ENCODE peak calls at places on chromosome 2, in five cellular contexts. One of them, this sample, is unnamed.

GRCh38 chr2:241863021-241863954 is 4.6 kb upstream of the PDCD1 start:
- DNase-seq in GM23248: peak; percentile 45
- DNase-seq in left ventricle myocardium inferior: peak; percentile 8
- DNase-seq in heart right ventricle: no peak
- DNase-seq in dorsolateral prefrontal cortex: no peak
- DNase-seq in this sample: no peak

GRCh38 chr2:1730047-1730937 is 14.0 kb downstream of the PXDN start:
- DNase-seq in GM23248: peak; percentile 88
- DNase-seq in left ventricle myocardium inferior: peak; percentile 18
- DNase-seq in heart right ventricle: peak; percentile 8
- DNase-seq in dorsolateral prefrontal cortex: peak; percentile 9
- DNase-seq in this sample: no peak

GRCh38 chr2:132496566-132496965 is 80.0 kb downstream of the GPR39 start:
- DNase-seq in GM23248: no peak
- DNase-seq in left ventricle myocardium inferior: no peak
- DNase-seq in heart right ventricle: no peak
- DNase-seq in dorsolateral prefrontal cortex: no peak
- DNase-seq in this sample: no peak

GRCh38 chr2:174997110-174997509 is 8.1 kb downstream of the CHN1 start:
- DNase-seq in GM23248: peak; percentile 37
- DNase-seq in left ventricle myocardium inferior: no peak
- DNase-seq in heart right ventricle: no peak
- DNase-seq in dorsolateral prefrontal cortex: no peak
- DNase-seq in this sample: no peak

GRCh38 chr2:101517753-101518152 is 42.8 kb upstream of the RFX8 start:
- DNase-seq in GM23248: peak; percentile 81
- DNase-seq in left ventricle myocardium inferior: no peak
- DNase-seq in heart right ventricle: no peak
- DNase-seq in dorsolateral prefrontal cortex: no peak
- DNase-seq in this sample: no peak

GRCh38 chr2:115161531-115162453 is 719.4 kb downstream of the DPP10 start:
- DNase-seq in GM23248: no peak
- DNase-seq in left ventricle myocardium inferior: no peak
- DNase-seq in heart right ventricle: no peak
- DNase-seq in dorsolateral prefrontal cortex: peak; percentile 46
- DNase-seq in this sample: no peak

GRCh38 chr2:176763111-176763510 is 449.5 kb upstream of the HNRNPA3 start:
- DNase-seq in GM23248: peak; percentile 12
- DNase-seq in left ventricle myocardium inferior: no peak
- DNase-seq in heart right ventricle: no peak
- DNase-seq in dorsolateral prefrontal cortex: no peak
- DNase-seq in this sample: no peak

GRCh38 chr2:1564506-1564905 is 151.2 kb downstream of the TPO start:
- DNase-seq in GM23248: no peak
- DNase-seq in left ventricle myocardium inferior: peak; percentile 48
- DNase-seq in heart right ventricle: peak; percentile 63
- DNase-seq in dorsolateral prefrontal cortex: no peak
- DNase-seq in this sample: no peak

GRCh38 chr2:5315512-5315911 is 376.7 kb upstream of the SOX11 start:
- DNase-seq in GM23248: no peak
- DNase-seq in left ventricle myocardium inferior: no peak
- DNase-seq in heart right ventricle: no peak
- DNase-seq in dorsolateral prefrontal cortex: no peak
- DNase-seq in this sample: no peak

GRCh38 chr2:225120175-225120574 is 77.9 kb upstream of the DOCK10 start:
- DNase-seq in GM23248: peak; percentile 84
- DNase-seq in left ventricle myocardium inferior: no peak
- DNase-seq in heart right ventricle: no peak
- DNase-seq in dorsolateral prefrontal cortex: no peak
- DNase-seq in this sample: no peak

GRCh38 chr2:43222472-43223146 is 3.8 kb downstream of the ZFP36L2 start:
- DNase-seq in GM23248: peak; percentile 55
- DNase-seq in left ventricle myocardium inferior: no peak
- DNase-seq in heart right ventricle: no peak
- DNase-seq in dorsolateral prefrontal cortex: no peak
- DNase-seq in this sample: no peak

GRCh38 chr2:83971547-83971946 is 487.5 kb downstream of the SUCLG1 start:
- DNase-seq in GM23248: no peak
- DNase-seq in left ventricle myocardium inferior: no peak
- DNase-seq in heart right ventricle: no peak
- DNase-seq in dorsolateral prefrontal cortex: no peak
- DNase-seq in this sample: no peak

GRCh38 chr2:109690822-109691541 is 76.8 kb downstream of the SOWAHC start:
- DNase-seq in GM23248: no peak
- DNase-seq in left ventricle myocardium inferior: peak; percentile 61
- DNase-seq in heart right ventricle: peak; percentile 39
- DNase-seq in dorsolateral prefrontal cortex: no peak
- DNase-seq in this sample: no peak

GRCh38 chr2:195561205-195562032 is 95.6 kb upstream of the SLC39A10 start:
- DNase-seq in GM23248: peak; percentile 94
- DNase-seq in left ventricle myocardium inferior: no peak
- DNase-seq in heart right ventricle: no peak
- DNase-seq in dorsolateral prefrontal cortex: no peak
- DNase-seq in this sample: no peak

GRCh38 chr2:126911111-126911796 is 12.6 kb downstream of the TEX51 start:
- DNase-seq in GM23248: no peak
- DNase-seq in left ventricle myocardium inferior: no peak
- DNase-seq in heart right ventricle: no peak
- DNase-seq in dorsolateral prefrontal cortex: no peak
- DNase-seq in this sample: no peak

GRCh38 chr2:10065683-10066055 is 14.5 kb downstream of the CYS1 start:
- DNase-seq in GM23248: no peak
- DNase-seq in left ventricle myocardium inferior: no peak
- DNase-seq in heart right ventricle: no peak
- DNase-seq in dorsolateral prefrontal cortex: no peak
- DNase-seq in this sample: no peak

GRCh38 chr2:44836174-44836573 is 105.3 kb upstream of the SIX3 start:
- DNase-seq in GM23248: no peak
- DNase-seq in left ventricle myocardium inferior: no peak
- DNase-seq in heart right ventricle: no peak
- DNase-seq in dorsolateral prefrontal cortex: no peak
- DNase-seq in this sample: no peak

GRCh38 chr2:24914713-24915112 is 5.3 kb downstream of the ADCY3 start:
- DNase-seq in GM23248: no peak
- DNase-seq in left ventricle myocardium inferior: no peak
- DNase-seq in heart right ventricle: no peak
- DNase-seq in dorsolateral prefrontal cortex: no peak
- DNase-seq in this sample: no peak

GRCh38 chr2:69652206-69652605 is 8.7 kb upstream of the AAK1 start:
- DNase-seq in GM23248: peak; percentile 94
- DNase-seq in left ventricle myocardium inferior: no peak
- DNase-seq in heart right ventricle: no peak
- DNase-seq in dorsolateral prefrontal cortex: no peak
- DNase-seq in this sample: no peak

GRCh38 chr2:208306291-208306690 is 40.2 kb downstream of the PIKFYVE start:
- DNase-seq in GM23248: peak; percentile 48
- DNase-seq in left ventricle myocardium inferior: no peak
- DNase-seq in heart right ventricle: no peak
- DNase-seq in dorsolateral prefrontal cortex: no peak
- DNase-seq in this sample: no peak

GRCh38 chr2:36329746-36330145 is 25.8 kb upstream of the CRIM1 start:
- DNase-seq in GM23248: peak; percentile 89
- DNase-seq in left ventricle myocardium inferior: no peak
- DNase-seq in heart right ventricle: no peak
- DNase-seq in dorsolateral prefrontal cortex: no peak
- DNase-seq in this sample: peak; percentile 29

GRCh38 chr2:11112870-11113428 is 42.3 kb upstream of the SLC66A3 start:
- DNase-seq in GM23248: no peak
- DNase-seq in left ventricle myocardium inferior: no peak
- DNase-seq in heart right ventricle: no peak
- DNase-seq in dorsolateral prefrontal cortex: no peak
- DNase-seq in this sample: no peak

GRCh38 chr2:42040643-42041277 is 7.1 kb upstream of the PKDCC start:
- DNase-seq in GM23248: no peak
- DNase-seq in left ventricle myocardium inferior: no peak
- DNase-seq in heart right ventricle: no peak
- DNase-seq in dorsolateral prefrontal cortex: no peak
- DNase-seq in this sample: no peak

GRCh38 chr2:110105608-110106467 is 9.8 kb downstream of the MALL start:
- DNase-seq in GM23248: peak; percentile 77
- DNase-seq in left ventricle myocardium inferior: no peak
- DNase-seq in heart right ventricle: no peak
- DNase-seq in dorsolateral prefrontal cortex: no peak
- DNase-seq in this sample: peak; percentile 18

GRCh38 chr2:42043789-42044394 is 3.9 kb upstream of the PKDCC start:
- DNase-seq in GM23248: no peak
- DNase-seq in left ventricle myocardium inferior: no peak
- DNase-seq in heart right ventricle: no peak
- DNase-seq in dorsolateral prefrontal cortex: no peak
- DNase-seq in this sample: no peak

GRCh38 chr2:212723226-212723625 is 184.6 kb upstream of the ERBB4 start:
- DNase-seq in GM23248: peak; percentile 78
- DNase-seq in left ventricle myocardium inferior: no peak
- DNase-seq in heart right ventricle: no peak
- DNase-seq in dorsolateral prefrontal cortex: no peak
- DNase-seq in this sample: peak; percentile 44

GRCh38 chr2:240304746-240305161 is 130.7 kb upstream of the GPC1 start:
- DNase-seq in GM23248: no peak
- DNase-seq in left ventricle myocardium inferior: no peak
- DNase-seq in heart right ventricle: no peak
- DNase-seq in dorsolateral prefrontal cortex: no peak
- DNase-seq in this sample: no peak

GRCh38 chr2:102367331-102367971 is 11.9 kb downstream of the IL18R1 start:
- DNase-seq in GM23248: no peak
- DNase-seq in left ventricle myocardium inferior: no peak
- DNase-seq in heart right ventricle: no peak
- DNase-seq in dorsolateral prefrontal cortex: no peak
- DNase-seq in this sample: no peak

GRCh38 chr2:45145073-45145899 is 136.0 kb upstream of the SIX2 start:
- DNase-seq in GM23248: no peak
- DNase-seq in left ventricle myocardium inferior: no peak
- DNase-seq in heart right ventricle: no peak
- DNase-seq in dorsolateral prefrontal cortex: no peak
- DNase-seq in this sample: no peak

GRCh38 chr2:209426432-209426831 is 2.6 kb downstream of the MAP2 start:
- DNase-seq in GM23248: no peak
- DNase-seq in left ventricle myocardium inferior: no peak
- DNase-seq in heart right ventricle: no peak
- DNase-seq in dorsolateral prefrontal cortex: no peak
- DNase-seq in this sample: peak; percentile 68

GRCh38 chr2:189393440-189394111 is 47.7 kb upstream of the WDR75 start:
- DNase-seq in GM23248: peak; percentile 94
- DNase-seq in left ventricle myocardium inferior: no peak
- DNase-seq in heart right ventricle: no peak
- DNase-seq in dorsolateral prefrontal cortex: no peak
- DNase-seq in this sample: peak; percentile 92
- H3K4me3 ChIP-seq in GM23248: peak overlapping the region; percentile 37
- H3K4me3 ChIP-seq in left ventricle myocardium inferior: no peak overlapping the region
- H3K4me3 ChIP-seq in heart right ventricle: no peak overlapping the region
- H3K4me3 ChIP-seq in dorsolateral prefrontal cortex: no peak overlapping the region
- H3K4me3 ChIP-seq in this sample: no peak overlapping the region

GRCh38 chr2:232276084-232276738 is 102.3 kb upstream of the ALPP start:
- DNase-seq in GM23248: no peak
- DNase-seq in left ventricle myocardium inferior: no peak
- DNase-seq in heart right ventricle: no peak
- DNase-seq in dorsolateral prefrontal cortex: no peak
- DNase-seq in this sample: no peak

GRCh38 chr2:232278534-232278933 is 100.0 kb upstream of the ALPP start:
- DNase-seq in GM23248: no peak
- DNase-seq in left ventricle myocardium inferior: no peak
- DNase-seq in heart right ventricle: no peak
- DNase-seq in dorsolateral prefrontal cortex: no peak
- DNase-seq in this sample: no peak

GRCh38 chr2:232273903-232274598 is 104.5 kb upstream of the ALPP start:
- DNase-seq in GM23248: no peak
- DNase-seq in left ventricle myocardium inferior: no peak
- DNase-seq in heart right ventricle: no peak
- DNase-seq in dorsolateral prefrontal cortex: no peak
- DNase-seq in this sample: peak; percentile 53

GRCh38 chr2:232276739-232277313 is 101.7 kb upstream of the ALPP start:
- DNase-seq in GM23248: no peak
- DNase-seq in left ventricle myocardium inferior: no peak
- DNase-seq in heart right ventricle: no peak
- DNase-seq in dorsolateral prefrontal cortex: no peak
- DNase-seq in this sample: no peak

GRCh38 chr2:232275670-232276069 is 102.9 kb upstream of the ALPP start:
- DNase-seq in GM23248: no peak
- DNase-seq in left ventricle myocardium inferior: no peak
- DNase-seq in heart right ventricle: no peak
- DNase-seq in dorsolateral prefrontal cortex: no peak
- DNase-seq in this sample: no peak
- H3K4me3 ChIP-seq in GM23248: no peak overlapping the region
- H3K4me3 ChIP-seq in left ventricle myocardium inferior: no peak overlapping the region
- H3K4me3 ChIP-seq in heart right ventricle: no peak overlapping the region
- H3K4me3 ChIP-seq in dorsolateral prefrontal cortex: no peak overlapping the region
- H3K4me3 ChIP-seq in this sample: no peak overlapping the region

GRCh38 chr2:197142074-197142473 is 168.5 kb downstream of the ANKRD44 start:
- DNase-seq in GM23248: no peak
- DNase-seq in left ventricle myocardium inferior: no peak
- DNase-seq in heart right ventricle: no peak
- DNase-seq in dorsolateral prefrontal cortex: no peak
- DNase-seq in this sample: no peak
- H3K4me3 ChIP-seq in GM23248: no peak overlapping the region
- H3K4me3 ChIP-seq in left ventricle myocardium inferior: no peak overlapping the region
- H3K4me3 ChIP-seq in heart right ventricle: no peak overlapping the region
- H3K4me3 ChIP-seq in dorsolateral prefrontal cortex: no peak overlapping the region
- H3K4me3 ChIP-seq in this sample: no peak overlapping the region

GRCh38 chr2:108536133-108536780 is 2.0 kb downstream of the LIMS1 start:
- DNase-seq in GM23248: peak; percentile 48
- DNase-seq in left ventricle myocardium inferior: no peak
- DNase-seq in heart right ventricle: no peak
- DNase-seq in dorsolateral prefrontal cortex: no peak
- DNase-seq in this sample: no peak
- H3K4me3 ChIP-seq in GM23248: peak overlapping the region; percentile 97
- H3K4me3 ChIP-seq in left ventricle myocardium inferior: peak overlapping the region; percentile 77
- H3K4me3 ChIP-seq in heart right ventricle: peak overlapping the region; percentile 74
- H3K4me3 ChIP-seq in dorsolateral prefrontal cortex: peak overlapping the region; percentile 88
- H3K4me3 ChIP-seq in this sample: peak overlapping the region; percentile 69